ENCODE peak calls at places on chromosomes 16 and 17, in five cellular contexts. T is lung, M is Calu3, S is foreskin keratinocyte, Q is fibroblast of the aortic adventitia. I is an unnamed sample.

GRCh38 chr17:63419949-63420867 is 25.9 kb downstream of the CYB561 start:
- DNase-seq in Q (no peak), T (no peak), M (no peak), S (no peak), I (no peak)

GRCh38 chr17:9938764-9939163 is 33.7 kb upstream of the RCVRN start:
- DNase-seq in Q (no peak), S (no peak), M (no peak), T (no peak), I (no peak)

GRCh38 chr16:78192734-78193133 is 93.3 kb downstream of the WWOX start:
- DNase-seq in S (no peak), Q (no peak), T (no peak), M (no peak), I (no peak)

GRCh38 chr17:65794572-65794971 is 233.1 kb upstream of the AXIN2 start:
- DNase-seq in T (no peak), Q (peak; percentile 35), S (no peak), M (peak; percentile 34), I (peak; percentile 21)

GRCh38 chr16:30068333-30068732 is 2.8 kb downstream of the ALDOA start:
- DNase-seq in T (no peak), M (no peak), S (no peak), Q (no peak), I (no peak)

GRCh38 chr16:58498341-58499091 is 1.4 kb upstream of the NDRG4 start:
- DNase-seq in M (no peak), Q (no peak), S (no peak), T (no peak), I (no peak)

GRCh38 chr17:54404259-54404658 is 496.4 kb upstream of the TOM1L1 start:
- DNase-seq in M (no peak), T (no peak), Q (no peak), S (no peak), I (no peak)

GRCh38 chr17:4433515-4434031 is at the start of gene SPNS3:
- DNase-seq in M (no peak), T (no peak), S (no peak), Q (no peak), I (no peak)

GRCh38 chr17:21165922-21166598 is 39.3 kb downstream of the DHRS7B start:
- DNase-seq in M (no peak), S (no peak), T (no peak), Q (peak; percentile 17), I (no peak)

GRCh38 chr16:84044108-84044488 is 1.5 kb upstream of the SLC38A8 start:
- DNase-seq in M (peak; percentile 42), S (no peak), T (no peak), Q (peak; percentile 45), I (peak; percentile 16)

DNA sequence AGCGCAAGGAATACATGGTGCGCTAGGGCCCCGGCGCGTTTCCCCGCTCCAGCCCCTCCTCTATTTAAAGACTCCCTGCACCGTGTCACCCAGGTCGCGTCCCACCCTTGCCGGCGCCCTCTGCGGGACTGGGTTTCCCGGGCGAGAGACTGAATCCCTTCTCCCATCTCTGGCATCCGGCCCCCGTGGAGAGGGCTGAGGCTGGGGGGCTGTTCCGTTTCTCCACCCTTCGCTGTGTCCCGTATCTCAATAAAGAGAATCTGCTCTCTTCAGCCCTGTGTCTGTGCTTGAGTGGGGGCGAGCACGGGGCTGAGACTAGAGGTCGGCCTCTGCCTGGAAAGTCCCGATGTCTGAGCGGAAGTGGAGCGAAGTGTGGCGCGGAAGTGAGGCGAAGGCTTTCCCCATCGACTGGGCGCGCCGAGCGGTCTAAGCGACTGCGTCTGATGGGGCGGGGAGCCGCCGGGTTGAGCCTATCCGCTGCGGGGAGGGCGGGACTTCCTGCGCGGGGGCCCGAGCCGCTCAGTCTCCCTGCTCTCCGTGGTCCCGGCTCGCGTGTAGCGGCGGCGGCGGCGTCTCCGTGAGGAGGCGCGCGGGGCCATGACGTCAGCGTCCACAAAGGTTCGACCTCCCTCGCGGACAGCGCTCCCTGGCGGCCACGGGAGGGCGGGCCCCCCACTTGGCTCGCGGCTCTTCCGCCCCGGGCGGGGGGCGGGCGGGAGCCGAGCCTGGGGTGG is 2.0 kb downstream of the RNASEK start:
- DNase-seq in S (peak; percentile 82), T (peak; percentile 97), M (peak; percentile 93), Q (peak; percentile 94), I (peak; percentile 97)
- TF ChIP-seq CTCF in S (peak; percentile 87), T (peak; percentile 44), M (peak; percentile 47), Q (peak; percentile 69), I (peak; percentile 95)

DNA sequence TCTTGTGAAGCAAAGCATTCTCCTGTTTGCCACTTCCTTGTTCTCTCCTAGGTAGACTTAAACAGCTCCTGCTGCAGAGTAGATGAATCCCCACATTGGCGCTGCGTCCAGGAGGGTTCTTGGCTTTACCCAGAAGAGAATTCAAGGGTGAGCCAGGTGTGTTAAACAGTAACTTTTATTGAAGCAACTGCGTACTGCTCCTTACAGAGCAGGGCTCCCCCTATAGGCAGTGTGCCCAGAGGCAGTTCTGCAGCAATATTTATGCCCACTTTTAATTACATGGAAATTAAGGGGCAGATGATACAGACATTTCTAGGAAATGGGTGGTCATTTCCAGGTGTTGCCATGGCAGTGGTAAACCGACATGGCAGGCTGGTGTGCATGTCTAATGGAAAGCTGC is 987.6 kb upstream of the RBFOX1 start:
- DNase-seq in S (no peak), M (no peak), T (no peak), Q (no peak), I (no peak)
- TF ChIP-seq CTCF in S (no peak), M (no peak), T (no peak), Q (no peak), I (peak; percentile 20)

DNA sequence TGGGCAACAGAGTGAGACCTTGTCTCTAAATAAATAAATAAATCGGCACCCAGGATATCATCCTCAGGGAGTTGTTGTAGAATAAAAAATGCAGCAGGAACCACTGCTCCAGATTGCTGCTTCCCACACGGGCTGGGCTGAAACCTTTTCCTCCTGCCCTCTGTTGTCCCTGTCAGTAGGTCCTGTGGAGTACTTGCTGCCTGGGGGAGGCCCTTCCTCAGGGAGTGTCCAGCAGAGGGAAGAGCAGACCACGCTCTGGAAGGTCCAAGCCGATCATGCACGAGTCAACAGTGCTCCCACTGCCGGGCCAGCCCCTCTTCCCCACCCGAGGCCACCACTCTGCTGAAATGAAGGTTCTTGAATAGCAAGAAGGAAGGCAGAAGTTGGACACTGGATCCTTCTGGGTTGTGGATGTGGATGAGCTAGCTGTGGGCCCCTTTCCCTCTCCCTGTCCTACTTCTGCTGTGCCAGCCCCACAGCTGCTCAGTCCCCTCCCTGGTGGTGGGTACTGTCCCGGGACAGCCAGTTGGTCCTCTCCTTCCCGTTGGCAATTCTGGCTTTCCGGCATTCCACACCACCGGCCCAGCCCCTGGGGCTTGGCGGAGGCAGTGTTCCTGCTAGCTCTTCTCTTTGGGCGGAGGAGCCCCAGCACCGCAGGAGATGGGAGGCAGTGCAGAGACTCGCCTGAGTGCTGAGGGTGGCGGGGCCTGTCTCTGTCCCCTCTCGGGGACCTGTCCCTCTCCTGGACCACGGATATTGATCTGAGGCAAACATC is 10.8 kb downstream of the CDK5R1 start:
- DNase-seq in Q (no peak), T (no peak), M (no peak), S (no peak), I (peak; percentile 20)
- TF ChIP-seq CTCF in Q (no peak), T (no peak), M (no peak), S (peak; percentile 53), I (peak; percentile 28)

GRCh38 chr17:19389386-19389785 is 2.4 kb upstream of the MFAP4 start:
- DNase-seq in S (no peak), T (no peak), M (no peak), Q (no peak), I (no peak)

GRCh38 chr17:19390951-19391350 is 4.0 kb upstream of the MFAP4 start:
- DNase-seq in S (no peak), Q (no peak), T (no peak), M (no peak), I (no peak)

GRCh38 chr17:19391432-19391831 is 4.4 kb upstream of the MFAP4 start:
- DNase-seq in S (no peak), M (no peak), Q (no peak), T (no peak), I (no peak)

GRCh38 chr17:19388791-19389190 is 1.8 kb upstream of the MFAP4 start:
- DNase-seq in M (no peak), S (no peak), Q (peak; percentile 54), T (no peak), I (no peak)

GRCh38 chr17:19392303-19392702 is 5.3 kb upstream of the MFAP4 start:
- DNase-seq in T (no peak), S (no peak), M (no peak), Q (no peak), I (no peak)
- TF ChIP-seq CTCF in T (no peak), S (no peak), M (no peak), Q (no peak), I (no peak)

DNA sequence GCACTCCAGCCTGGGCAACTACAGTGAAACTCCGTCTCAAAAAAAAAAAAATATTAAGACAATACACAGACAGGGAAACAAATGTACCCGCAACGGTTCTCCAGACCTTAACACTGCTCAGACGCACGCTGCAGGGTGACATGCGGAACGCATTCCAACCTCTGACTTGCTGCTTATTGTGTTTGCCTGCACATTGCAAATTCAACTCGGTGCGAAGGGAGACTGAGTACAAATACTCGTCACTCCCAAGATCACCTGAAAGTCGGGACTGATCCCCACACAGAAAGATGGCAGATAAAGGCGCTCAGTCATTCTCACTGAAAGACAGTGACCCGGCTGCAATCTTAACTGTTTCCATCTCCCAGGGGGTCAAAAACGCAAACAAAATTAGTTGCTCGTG is 781 bp downstream of the CLCN7 start:
- DNase-seq in Q (peak; percentile 23), T (no peak), S (no peak), M (no peak), I (no peak)
- TF ChIP-seq CTCF in Q (no peak), T (no peak), S (no peak), M (no peak), I (no peak)

DNA sequence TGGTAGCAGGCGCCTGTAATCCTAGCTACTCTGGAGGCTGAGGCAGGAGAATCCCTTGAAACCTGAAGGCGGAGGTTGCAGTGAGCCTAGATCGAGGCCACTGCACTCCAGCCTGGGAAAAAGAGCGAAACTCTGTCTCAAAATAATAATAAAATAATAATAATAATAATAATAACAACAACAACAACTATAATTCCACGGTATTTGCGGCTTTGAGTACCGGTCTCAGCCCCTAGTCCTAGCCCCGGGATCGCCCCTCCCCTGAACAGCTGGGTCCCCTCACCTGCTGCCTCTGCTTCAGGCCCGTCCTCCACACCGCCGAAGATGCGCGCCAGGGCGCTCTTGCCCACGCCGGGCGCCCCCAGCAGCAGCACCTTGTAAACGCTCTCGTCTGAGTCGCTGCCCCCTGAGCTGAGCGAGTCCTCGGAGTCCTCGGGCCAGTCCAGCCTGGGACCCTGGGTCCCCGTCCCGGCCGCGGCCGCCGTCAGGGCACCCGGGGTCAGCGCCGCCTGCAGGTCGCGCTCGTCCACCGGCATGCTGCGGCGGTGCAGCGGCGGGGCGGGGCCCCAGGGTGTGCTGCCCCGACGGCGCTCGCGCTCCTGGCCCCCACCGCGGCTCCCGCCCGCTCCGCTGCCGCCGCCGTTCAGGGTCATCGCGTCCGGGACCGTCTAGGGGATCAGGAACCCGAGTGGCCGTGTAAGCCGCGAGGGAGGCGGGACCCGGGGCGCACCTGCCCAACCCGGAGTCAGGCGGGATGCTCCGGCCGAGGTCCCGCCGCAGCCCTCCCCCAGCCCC is 611 bp downstream of the RRAD start:
- DNase-seq in M (peak; percentile 68), T (no peak), S (no peak), Q (no peak), I (no peak)
- TF ChIP-seq CTCF in M (peak; percentile 54), T (no peak), S (peak; percentile 59), Q (peak; percentile 8), I (peak; percentile 68)

DNA sequence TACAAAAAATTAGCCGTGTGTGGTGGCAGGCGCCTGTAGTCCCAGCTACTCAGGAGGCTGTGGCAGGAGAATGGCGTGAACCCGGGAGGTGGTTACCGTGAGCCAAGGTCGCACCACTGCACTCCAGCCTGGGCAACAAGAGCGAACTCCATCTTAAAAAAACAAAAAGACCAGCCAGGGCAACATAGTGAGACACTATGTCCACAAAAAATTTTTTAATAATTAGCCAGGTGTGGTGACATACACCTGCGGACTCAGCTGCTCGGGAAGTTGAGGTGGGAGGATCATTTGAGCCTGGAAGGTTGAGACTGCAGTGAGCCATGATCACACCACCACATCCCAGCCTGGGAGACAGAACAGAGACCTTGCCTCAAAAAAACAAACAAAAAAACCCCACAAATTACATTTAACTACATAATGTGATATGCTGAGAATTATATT is 29.1 kb downstream of the FANCA start:
- DNase-seq in S (no peak), Q (no peak), M (no peak), T (no peak), I (no peak)
- TF ChIP-seq CTCF in S (no peak), Q (no peak), M (no peak), T (no peak), I (no peak)